ENCODE peak calls at places on chromosomes 13 and 19, in six cellular contexts. Y is mucosa of descending colon; F is suprapubic skin; P is mammary epithelial cell; D is tibial nerve; T is naive thymus-derived CD4-positive, alpha-beta T cell. L is an unnamed sample.
A peak's percentile ranks its signal among the peaks of the same experiment; 100 is the strongest.

GRCh38 chr19:29263305-29264080 is 50.5 kb upstream of the UQCRFS1 start:
- DNase-seq in D (peak; percentile 55), T (peak; percentile 38), P (peak; percentile 4), Y (peak; percentile 53), F (no peak), L (no peak)

GRCh38 chr13:106417467-106418110 is 117.9 kb downstream of the EFNB2 start:
- DNase-seq in D (no peak), T (no peak), Y (peak; percentile 27), F (no peak), P (no peak), L (no peak)

GRCh38 chr19:38417544-38418506 is 8.2 kb downstream of the RASGRP4 start:
- DNase-seq in D (peak; percentile 11), F (no peak), Y (peak; percentile 72), T (peak; percentile 23), P (peak; percentile 11), L (peak; percentile 88)

GRCh38 chr19:38734426-38735256 is 9.6 kb downstream of the CAPN12 start:
- DNase-seq in D (no peak), Y (peak; percentile 59), F (no peak), P (peak; percentile 55), T (peak; percentile 30), L (peak; percentile 62)

GRCh38 chr19:17611462-17612244 is 56.2 kb downstream of the COLGALT1 start:
- DNase-seq in T (no peak), P (no peak), F (no peak), D (no peak), Y (no peak), L (no peak)

GRCh38 chr19:18109731-18110671 is 12.4 kb downstream of the MAST3 start:
- DNase-seq in F (no peak), T (no peak), D (no peak), P (no peak), Y (peak; percentile 85), L (peak; percentile 85)

GRCh38 chr13:95327190-95327589 is 25.9 kb upstream of the ABCC4 start:
- DNase-seq in P (no peak), T (no peak), F (no peak), D (no peak), Y (no peak), L (no peak)

GRCh38 chr19:7368456-7368855 is 19.7 kb downstream of the ARHGEF18 start:
- DNase-seq in Y (no peak), F (no peak), T (no peak), P (no peak), D (no peak), L (no peak)

GRCh38 chr13:41981961-41982723 is 21.2 kb upstream of the VWA8 start:
- DNase-seq in P (peak; percentile 37), T (no peak), D (no peak), Y (no peak), F (no peak), L (no peak)

GRCh38 chr19:55986487-55986886 is at the start of gene NLRP5:
- DNase-seq in Y (peak; percentile 24), P (no peak), T (no peak), D (no peak), F (no peak), L (no peak)

GRCh38 chr19:44848036-44848804 is 2.1 kb downstream of the NECTIN2 start:
- DNase-seq in P (no peak), D (no peak), Y (no peak), F (no peak), T (no peak), L (peak; percentile 53)

GRCh38 chr19:45173816-45174215 is 4.2 kb downstream of the TRAPPC6A start:
- DNase-seq in Y (no peak), D (no peak), F (no peak), T (no peak), P (peak; percentile 52), L (no peak)

GRCh38 chr19:44735011-44735410 is 13.5 kb upstream of the BCL3 start:
- DNase-seq in P (peak; percentile 48), D (no peak), T (no peak), Y (no peak), F (no peak), L (no peak)

GRCh38 chr13:58191754-58192153 is 560.2 kb downstream of the PCDH17 start:
- DNase-seq in T (no peak), D (no peak), F (no peak), P (no peak), Y (no peak), L (no peak)

GRCh38 chr13:26051231-26052135 is at the start of gene SHISA2:
- DNase-seq in P (peak; percentile 66), F (no peak), Y (peak; percentile 34), D (no peak), T (peak; percentile 46), L (peak; percentile 60)

GRCh38 chr13:35930665-35931631 is 200.2 kb downstream of the DCLK1 start:
- DNase-seq in Y (no peak), T (no peak), P (peak; percentile 8), F (no peak), D (peak; percentile 31), L (no peak)

GRCh38 chr13:109657395-109657794 is 129.0 kb downstream of the IRS2 start:
- DNase-seq in Y (no peak), P (no peak), T (no peak), D (no peak), F (no peak), L (no peak)

GRCh38 chr19:35560677-35561076 is 2.8 kb downstream of the ATP4A start:
- DNase-seq in P (no peak), F (no peak), D (no peak), Y (no peak), T (no peak), L (no peak)
- H3K4me3 ChIP-seq in P (no peak overlapping the region), F (no peak overlapping the region), D (no peak overlapping the region), Y (no peak overlapping the region), T (no peak overlapping the region), L (no peak overlapping the region)

GRCh38 chr19:8850488-8850887 is 18.3 kb downstream of the MBD3L1 start:
- DNase-seq in F (no peak), P (no peak), D (no peak), Y (no peak), T (no peak), L (no peak)
- H3K9me3 ChIP-seq in F (peaks cover 4% of the 10 kb centered on the region), P (peaks cover 28% of the 10 kb centered on the region), D (peaks cover 7% of the 10 kb centered on the region), Y (no peaks in the 10 kb centered on the region), T (no peaks in the 10 kb centered on the region), L (peaks cover 3% of the 10 kb centered on the region)

GRCh38 chr19:31416548-31416947 is 67.3 kb upstream of the TSHZ3 start:
- DNase-seq in T (no peak), D (no peak), Y (no peak), P (no peak), F (no peak), L (no peak)

GRCh38 chr19:31418692-31419430 is 69.6 kb upstream of the TSHZ3 start:
- DNase-seq in D (no peak), F (no peak), Y (no peak), T (no peak), P (no peak), L (no peak)

GRCh38 chr19:31415322-31415721 is 66.1 kb upstream of the TSHZ3 start:
- DNase-seq in Y (no peak), D (no peak), F (no peak), P (no peak), T (no peak), L (no peak)

GRCh38 chr19:31419871-31420430 is 70.7 kb upstream of the TSHZ3 start:
- DNase-seq in D (no peak), F (no peak), T (no peak), Y (no peak), P (no peak), L (no peak)

DNA sequence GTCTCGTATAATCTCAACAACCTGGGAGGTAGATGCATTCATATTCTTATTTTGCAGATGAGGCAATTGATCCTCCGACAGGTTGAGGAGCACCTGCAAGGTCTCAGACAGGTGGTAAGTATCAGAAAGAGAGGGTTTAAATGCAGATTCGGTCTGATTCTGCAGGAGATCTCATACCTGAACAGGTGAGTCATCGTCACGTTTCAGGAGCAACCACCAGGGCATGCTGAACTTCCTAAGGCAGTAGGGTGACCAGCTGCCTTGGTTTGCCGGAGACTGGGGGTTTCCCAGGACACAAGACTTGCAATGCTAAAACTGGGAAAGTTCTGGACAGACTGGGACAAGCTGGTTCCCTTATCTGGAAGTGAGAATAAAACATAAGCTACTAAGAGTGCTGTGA is 68.8 kb upstream of the TSHZ3 start:
- DNase-seq in F (no peak), D (no peak), P (peak; percentile 84), Y (no peak), T (no peak), L (no peak)
- H3K4me1 ChIP-seq in F (no peaks in the 10 kb centered on the region), D (no peaks in the 10 kb centered on the region), P (peaks cover 11% of the 10 kb centered on the region), Y (no peaks in the 10 kb centered on the region), T (no peaks in the 10 kb centered on the region), L (no peaks in the 10 kb centered on the region)

GRCh38 chr19:5877869-5878268 is 7.5 kb upstream of the FUT5 start:
- DNase-seq in Y (no peak), T (no peak), D (no peak), F (no peak), P (no peak), L (no peak)

GRCh38 chr19:5881543-5882299 is 11.4 kb upstream of the FUT5 start:
- DNase-seq in P (no peak), T (no peak), F (no peak), Y (no peak), D (no peak), L (no peak)

GRCh38 chr19:5880196-5880595 is 9.9 kb upstream of the FUT5 start:
- DNase-seq in Y (no peak), D (no peak), P (no peak), T (no peak), F (no peak), L (no peak)

GRCh38 chr19:5882421-5882968 is 12.2 kb upstream of the FUT5 start:
- DNase-seq in Y (no peak), T (no peak), P (no peak), D (no peak), F (no peak), L (no peak)

DNA sequence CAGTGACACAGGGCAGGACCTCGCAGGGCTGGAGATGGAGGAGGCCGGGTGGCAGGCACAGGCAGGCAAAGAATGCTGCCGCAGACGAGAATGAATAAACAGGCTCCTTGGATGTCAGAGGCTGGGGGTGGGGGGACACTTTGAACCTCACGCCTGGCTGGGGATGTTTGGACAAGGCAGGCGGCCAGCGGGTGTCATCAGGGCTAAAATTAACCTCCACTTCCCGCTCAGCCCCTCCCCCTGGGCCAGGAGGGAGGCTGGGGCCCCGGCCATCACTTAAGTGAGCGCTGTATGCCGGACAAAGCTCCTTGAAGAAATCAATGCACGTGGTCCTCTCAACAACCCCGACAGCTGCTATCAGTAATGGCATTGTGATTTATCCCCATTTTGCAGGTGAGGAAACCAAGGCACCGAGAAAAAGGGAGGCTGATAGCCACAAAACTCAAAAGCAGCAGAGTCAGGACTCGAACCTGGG is 10.3 kb upstream of the FUT5 start:
- DNase-seq in D (no peak), F (no peak), P (peak; percentile 19), Y (peak; percentile 63), T (no peak), L (no peak)
- H3K4me3 ChIP-seq in D (no peak overlapping the region), F (no peak overlapping the region), P (no peak overlapping the region), Y (no peak overlapping the region), T (no peak overlapping the region), L (no peak overlapping the region)

DNA sequence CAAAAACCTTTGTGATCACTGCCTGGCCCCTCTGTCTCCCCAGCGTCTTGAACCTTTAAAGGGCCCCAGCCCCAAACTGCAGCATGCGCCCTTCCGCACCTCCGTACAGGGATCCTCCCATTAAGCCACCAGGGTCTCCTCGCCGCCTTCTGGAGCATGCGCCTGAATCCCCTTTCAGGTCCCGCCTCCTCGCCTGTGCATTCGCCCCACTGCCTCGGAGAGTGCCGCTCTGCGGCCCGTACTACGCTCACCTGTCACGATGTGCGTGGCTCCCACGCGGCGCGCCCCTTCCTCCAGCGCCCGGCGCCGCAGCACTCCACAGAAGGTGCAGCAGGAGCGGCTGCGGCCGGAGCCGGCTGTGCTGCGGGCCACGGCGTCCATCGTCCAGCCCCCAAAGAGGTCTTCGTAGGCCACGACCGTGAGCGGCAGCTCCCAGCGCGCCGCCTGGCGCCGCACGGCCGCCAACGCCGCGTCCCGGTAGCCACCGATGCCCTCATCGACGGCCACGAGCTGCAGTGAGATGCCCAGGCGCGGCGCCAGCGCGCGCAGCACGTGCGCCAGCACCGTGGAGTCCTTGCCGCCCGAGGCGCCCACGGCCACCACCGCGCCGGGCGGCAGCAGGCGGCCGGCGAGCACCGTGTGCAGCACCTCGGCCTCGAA is 4.3 kb downstream of the CTU1 start:
- DNase-seq in P (no peak), F (no peak), D (no peak), Y (no peak), T (no peak), L (no peak)
- H3K9me3 ChIP-seq in P (no peaks in the 10 kb centered on the region), F (no peaks in the 10 kb centered on the region), D (no peaks in the 10 kb centered on the region), Y (no peaks in the 10 kb centered on the region), T (no peaks in the 10 kb centered on the region), L (no peaks in the 10 kb centered on the region)